ENCODE peak calls at places on chromosomes 6 and 20, in seven cellular contexts. V is H9, H is PC-3, Y is DND-41, Q is fibroblast of lung, P is mammary epithelial cell, Z is colonic mucosa. S is an unnamed sample.

GRCh38 chr6:151181701-151182367 is 57.9 kb upstream of the AKAP12 start:
- DNase-seq in V (no peak), H (no peak), Y (no peak), Q (peak), P (no peak), Z (no peak), S (peak)

GRCh38 chr6:37257634-37258404 is at the start of the genes TBC1D22B and TMEM217:
- DNase-seq in V (peak), H (peak), Y (peak), Q (peak), P (peak), Z (peak), S (peak)

GRCh38 chr6:158799051-158799792 is 19.9 kb downstream of the EZR start:
- DNase-seq in V (no peak), H (peak), Y (no peak), Q (peak), P (no peak), Z (peak), S (peak)

GRCh38 chr6:80179691-80180090 is 73.2 kb downstream of the BCKDHB start:
- DNase-seq in V (no peak), H (peak), Y (no peak), Q (no peak), P (no peak), Z (no peak), S (peak)

GRCh38 chr6:17985934-17986655 is 1.3 kb downstream of the KIF13A start:
- DNase-seq in V (no peak), H (no peak), Y (no peak), Q (no peak), P (no peak), Z (no peak), S (no peak)

GRCh38 chr20:50519036-50519780 is 9.0 kb downstream of the PTPN1 start:
- DNase-seq in V (no peak), H (no peak), Y (peak), Q (no peak), P (no peak), Z (no peak), S (no peak)

GRCh38 chr6:118187568-118188164 is 280.6 kb downstream of the SLC35F1 start:
- DNase-seq in V (no peak), H (no peak), Y (no peak), Q (peak), P (no peak), Z (no peak), S (no peak)

GRCh38 chr20:11895832-11896484 is 21.7 kb upstream of the BTBD3 start:
- DNase-seq in V (no peak), H (no peak), Y (no peak), Q (peak), P (no peak), Z (no peak), S (no peak)

GRCh38 chr6:106325336-106326178 is at the start of gene ATG5:
- DNase-seq in V (peak), H (peak), Y (peak), Q (peak), P (peak), Z (peak), S (peak)

GRCh38 chr6:19210849-19211590 is 626.1 kb upstream of the ID4 start:
- DNase-seq in V (peak), H (peak), Y (peak), Q (no peak), P (no peak), Z (no peak), S (peak)

GRCh38 chr20:45735988-45736387 is 13.8 kb downstream of the SPINT4 start:
- DNase-seq in V (no peak), H (no peak), Y (no peak), Q (no peak), P (no peak), Z (no peak), S (no peak)

GRCh38 chr6:150886155-150886554 is 20.7 kb downstream of the MTHFD1L start:
- DNase-seq in V (no peak), H (no peak), Y (no peak), Q (no peak), P (no peak), Z (no peak), S (no peak)

GRCh38 chr6:28638915-28639314 is 113.2 kb downstream of the GPX5 start:
- DNase-seq in V (no peak), H (no peak), Y (no peak), Q (no peak), P (no peak), Z (no peak), S (no peak)

GRCh38 chr6:28633445-28634215 is 107.9 kb downstream of the GPX5 start:
- DNase-seq in V (peak), H (no peak), Y (no peak), Q (no peak), P (no peak), Z (no peak), S (no peak)

GRCh38 chr6:28634758-28635546 is 109.3 kb downstream of the GPX5 start:
- DNase-seq in V (peak), H (peak), Y (no peak), Q (peak), P (peak), Z (peak), S (no peak)

GRCh38 chr6:28634406-28634757 is 108.7 kb downstream of the GPX5 start:
- DNase-seq in V (no peak), H (no peak), Y (no peak), Q (no peak), P (no peak), Z (no peak), S (no peak)

GRCh38 chr6:28635547-28636158 is 110.0 kb downstream of the GPX5 start:
- DNase-seq in V (peak), H (no peak), Y (no peak), Q (no peak), P (no peak), Z (no peak), S (no peak)
- H3K9ac ChIP-seq in V (no peak), H (peak), Y (no peak), Q (no peak), P (no peak), Z (no peak), S (no peak)

GRCh38 chr6:53795254-53795701 is 473 bp downstream of the LRRC1 start:
- DNase-seq in V (no peak), H (peak), Y (no peak), Q (no peak), P (peak), Z (peak), S (no peak)
- H3K27ac ChIP-seq in V (no peak), H (no peak), Y (peak), Q (peak), P (peak), Z (peak), S (no peak)

DNA sequence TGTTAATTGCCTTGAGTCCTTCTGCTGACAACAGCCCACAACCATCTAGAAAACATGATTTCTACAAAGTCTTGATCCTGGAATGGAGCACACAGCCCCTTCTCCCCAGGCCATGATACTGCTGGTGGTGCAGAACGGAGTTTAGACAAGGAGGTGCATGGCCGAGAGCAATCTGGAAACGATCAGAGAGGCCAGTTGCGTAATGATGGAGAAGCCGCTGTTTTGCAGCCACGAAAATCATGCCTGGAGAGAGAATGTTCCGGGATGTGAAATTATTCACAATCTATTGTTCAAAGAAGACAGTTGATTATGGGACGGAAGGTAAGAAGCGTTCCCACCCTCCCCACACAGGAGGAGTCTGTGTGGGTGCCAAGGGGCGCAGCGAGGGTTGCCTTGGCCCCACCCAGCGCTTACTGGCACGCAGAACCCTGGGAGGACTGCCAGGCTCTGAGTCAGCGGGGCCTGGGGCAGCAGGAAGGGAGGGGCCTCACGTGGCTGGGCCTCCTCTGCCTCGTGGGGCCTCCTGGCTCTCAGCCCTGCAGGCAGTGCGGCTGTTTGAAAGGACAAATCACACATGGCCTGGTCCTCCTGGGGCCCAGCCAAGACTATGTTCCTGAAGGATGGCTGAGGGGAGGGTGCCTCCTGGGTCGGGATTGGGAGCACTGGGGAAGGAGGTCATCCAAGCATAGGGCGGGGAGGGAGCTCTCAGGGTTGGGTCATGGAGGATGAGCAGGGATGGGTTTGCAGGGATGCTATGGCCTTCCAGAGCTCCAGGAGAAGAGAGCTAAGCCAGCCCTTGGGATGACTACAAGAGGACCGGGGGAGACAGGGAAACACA is 8.7 kb upstream of the AP5S1 start:
- DNase-seq in V (no peak), H (peak), Y (peak), Q (peak), P (peak), Z (peak), S (no peak)
- H3K9ac ChIP-seq in V (no peak), H (peak), Y (peak), Q (peak), P (peak), Z (peak), S (no peak)

DNA sequence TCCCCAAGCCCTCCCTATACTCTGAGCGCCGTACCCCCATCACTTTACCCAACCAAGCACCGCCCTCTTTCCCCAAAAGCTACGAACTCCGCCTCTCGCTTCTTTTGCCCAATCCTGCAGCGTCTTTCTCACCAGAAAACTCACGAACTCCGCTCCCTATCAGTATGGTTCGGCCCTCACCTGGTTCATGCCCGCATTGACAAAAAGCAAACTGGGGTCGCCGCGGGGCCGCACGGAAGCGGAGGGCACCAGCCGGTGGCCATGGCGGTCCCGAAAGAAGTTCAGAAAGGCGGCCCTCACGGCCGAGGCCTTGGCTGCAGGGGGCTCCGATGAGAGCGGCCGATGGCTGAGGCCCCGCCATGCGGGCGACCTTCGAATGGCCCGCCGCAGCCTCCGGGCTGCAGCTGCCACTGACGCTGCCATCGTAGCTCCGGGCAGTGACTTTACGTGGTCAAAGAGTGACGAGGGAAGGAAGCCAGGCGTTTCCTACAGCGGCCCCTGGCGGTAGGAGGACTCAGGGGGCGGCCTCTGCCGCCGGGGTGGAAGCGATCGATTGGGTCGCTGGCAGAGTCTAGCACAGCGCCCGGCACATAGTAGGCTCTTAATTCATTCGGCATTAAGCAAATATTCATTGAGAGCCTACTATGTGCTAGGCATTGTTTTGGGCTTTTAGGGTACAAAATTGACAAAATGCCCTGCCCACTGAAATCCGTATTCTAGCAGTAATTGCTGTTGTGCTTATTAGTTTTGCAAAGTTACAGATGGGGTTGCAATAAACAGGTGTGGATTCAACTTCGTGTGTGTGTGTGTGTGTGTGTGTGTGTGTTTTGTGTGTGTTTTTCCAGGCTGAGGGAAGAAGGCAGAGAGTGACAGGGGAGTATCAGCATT is at the start of gene AARS2:
- DNase-seq in V (peak), H (peak), Y (peak), Q (peak), P (peak), Z (peak), S (peak)
- H3K27ac ChIP-seq in V (peak), H (peak), Y (peak), Q (peak), P (peak), Z (peak), S (peak)

GRCh38 chr6:145898376-145898775 is 65.8 kb downstream of the SHPRH start:
- DNase-seq in V (no peak), H (peak), Y (no peak), Q (no peak), P (peak), Z (no peak), S (no peak)
- H3K9ac ChIP-seq in V (no peak), H (no peak), Y (no peak), Q (no peak), P (no peak), Z (no peak), S (no peak)

GRCh38 chr6:56693988-56694387 is 51.3 kb upstream of the DST start:
- DNase-seq in V (no peak), H (peak), Y (no peak), Q (peak), P (no peak), Z (no peak), S (no peak)

GRCh38 chr6:56695702-56696101 is 53.0 kb upstream of the DST start:
- DNase-seq in V (no peak), H (peak), Y (no peak), Q (peak), P (no peak), Z (no peak), S (no peak)

GRCh38 chr6:56691201-56691595 is 48.5 kb upstream of the DST start:
- DNase-seq in V (no peak), H (no peak), Y (no peak), Q (no peak), P (no peak), Z (peak), S (no peak)

GRCh38 chr6:56692586-56693245 is 50.0 kb upstream of the DST start:
- DNase-seq in V (no peak), H (no peak), Y (no peak), Q (peak), P (no peak), Z (no peak), S (no peak)

GRCh38 chr6:56693246-56693607 is 50.5 kb upstream of the DST start:
- DNase-seq in V (no peak), H (peak), Y (no peak), Q (peak), P (peak), Z (peak), S (no peak)
- H3K27ac ChIP-seq in V (no peak), H (peak), Y (no peak), Q (peak), P (peak), Z (peak), S (no peak)

GRCh38 chr6:137866914-137867684 is at the start of gene TNFAIP3:
- DNase-seq in V (peak), H (peak), Y (peak), Q (peak), P (peak), Z (peak), S (peak)
- H3K9ac ChIP-seq in V (peak), H (peak), Y (peak), Q (peak), P (peak), Z (peak), S (peak)

S was measured in Karpas-422.